ENCODE peak calls at places on chromosomes 6 and 20, in seven cellular contexts. M, Q, F, P, V, T and O are unnamed samples.

GRCh38 chr20:18666803-18667460 is 79.1 kb downstream of the DTD1 start:
- DNase-seq in Q (no peak), T (no peak), P (no peak), F (no peak), M (no peak), V (no peak), O (no peak)

GRCh38 chr20:21077809-21078345 is 28.3 kb downstream of the LINC00237 start:
- DNase-seq in V (no peak), P (no peak), F (no peak), M (no peak), Q (no peak), T (no peak), O (no peak)

GRCh38 chr6:7463785-7464184 is 74.2 kb downstream of the RIOK1 start:
- DNase-seq in P (peak; percentile 34), T (no peak), F (no peak), Q (peak; percentile 52), M (peak; percentile 79), V (peak; percentile 68), O (no peak)

GRCh38 chr6:42690151-42690702 is 32.2 kb downstream of the PRPH2 start:
- DNase-seq in Q (peak; percentile 58), T (no peak), P (no peak), M (no peak), F (no peak), V (no peak), O (no peak)

GRCh38 chr6:28867078-28867414 is 56.7 kb downstream of the TRIM27 start:
- DNase-seq in Q (peak; percentile 3), P (peak; percentile 33), T (no peak), M (peak; percentile 16), V (no peak), F (no peak), O (no peak)

GRCh38 chr6:32070814-32071466 is 32.7 kb downstream of the CYP21A2 start:
- DNase-seq in M (no peak), F (no peak), P (no peak), Q (no peak), V (no peak), T (peak; percentile 60), O (peak; percentile 78)

GRCh38 chr20:62920039-62920645 is 6.2 kb downstream of the DIDO1 start:
- DNase-seq in T (no peak), M (no peak), F (no peak), P (no peak), Q (no peak), V (no peak), O (no peak)

GRCh38 chr6:56387621-56388413 is 140.4 kb upstream of the COL21A1 start:
- DNase-seq in P (no peak), Q (no peak), V (no peak), M (no peak), F (no peak), T (no peak), O (no peak)

GRCh38 chr20:35000922-35001595 is 45.4 kb downstream of the MYH7B start:
- DNase-seq in M (no peak), Q (no peak), V (no peak), F (no peak), P (no peak), T (no peak), O (no peak)

GRCh38 chr20:4110885-4111284 is 95.5 kb upstream of the RNF24 start:
- DNase-seq in P (no peak), V (no peak), T (no peak), F (no peak), M (no peak), Q (no peak), O (no peak)

GRCh38 chr6:5204340-5204739 is 56.4 kb downstream of the LYRM4 start:
- DNase-seq in F (no peak), T (no peak), V (no peak), M (no peak), Q (no peak), P (no peak), O (no peak)

GRCh38 chr20:61560361-61560853 is 308.3 kb downstream of the CDH4 start:
- DNase-seq in P (peak; percentile 2), T (no peak), M (no peak), F (no peak), Q (peak; percentile 42), V (peak; percentile 42), O (no peak)

GRCh38 chr6:84665392-84665791 is 99.0 kb downstream of the TBX18 start:
- DNase-seq in F (no peak), V (no peak), M (no peak), Q (peak; percentile 35), T (no peak), P (peak; percentile 37), O (no peak)

GRCh38 chr6:87754828-87755227 is 52.8 kb upstream of the AKIRIN2 start:
- DNase-seq in T (no peak), P (no peak), M (no peak), Q (no peak), F (no peak), V (no peak), O (no peak)

GRCh38 chr6:87757792-87758191 is 55.8 kb upstream of the AKIRIN2 start:
- DNase-seq in F (no peak), P (no peak), V (no peak), T (no peak), M (no peak), Q (no peak), O (no peak)

GRCh38 chr6:87753131-87753685 is 51.2 kb upstream of the AKIRIN2 start:
- DNase-seq in V (no peak), P (no peak), M (no peak), F (no peak), Q (no peak), T (no peak), O (no peak)

GRCh38 chr6:87756858-87757257 is 54.8 kb upstream of the AKIRIN2 start:
- DNase-seq in V (peak; percentile 9), Q (peak; percentile 83), P (peak; percentile 87), T (no peak), F (no peak), M (no peak), O (no peak)

GRCh38 chr6:87755697-87756671 is 54.0 kb upstream of the AKIRIN2 start:
- DNase-seq in V (no peak), F (no peak), T (no peak), Q (peak; percentile 17), M (no peak), P (peak; percentile 61), O (no peak)
- H3K27ac ChIP-seq in V (peak overlapping the region; percentile 52), F (no peak overlapping the region), T (peak overlapping the region; percentile 4), Q (peak overlapping the region; percentile 30), M (no peak overlapping the region), P (no peak overlapping the region), O (no peak overlapping the region)

GRCh38 chr20:47359533-47360206 is 3.2 kb upstream of the ZMYND8 start:
- DNase-seq in T (peak; percentile 21), P (no peak), M (no peak), F (no peak), V (no peak), Q (no peak), O (no peak)

GRCh38 chr20:47360207-47360488 is 3.6 kb upstream of the ZMYND8 start:
- DNase-seq in M (no peak), Q (peak; percentile 64), V (peak; percentile 96), T (peak; percentile 29), F (peak; percentile 90), P (peak; percentile 91), O (peak; percentile 85)

GRCh38 chr20:47361268-47361665 is 4.8 kb upstream of the ZMYND8 start:
- DNase-seq in F (no peak), T (no peak), M (no peak), Q (no peak), V (no peak), P (no peak), O (no peak)

GRCh38 chr20:47358672-47359532 is 2.4 kb upstream of the ZMYND8 start:
- DNase-seq in V (peak; percentile 97), P (peak; percentile 97), T (peak; percentile 84), F (peak; percentile 95), M (peak; percentile 85), Q (peak; percentile 90), O (peak; percentile 60)

GRCh38 chr20:47360489-47361267 is 4.2 kb upstream of the ZMYND8 start:
- DNase-seq in T (peak; percentile 91), F (peak; percentile 85), M (peak; percentile 94), P (peak; percentile 97), V (peak; percentile 94), Q (peak; percentile 98), O (peak; percentile 72)
- TF ChIP-seq CTCF in T (no peak), F (no peak), M (no peak), P (no peak), V (no peak), Q (no peak), O (no peak)

DNA sequence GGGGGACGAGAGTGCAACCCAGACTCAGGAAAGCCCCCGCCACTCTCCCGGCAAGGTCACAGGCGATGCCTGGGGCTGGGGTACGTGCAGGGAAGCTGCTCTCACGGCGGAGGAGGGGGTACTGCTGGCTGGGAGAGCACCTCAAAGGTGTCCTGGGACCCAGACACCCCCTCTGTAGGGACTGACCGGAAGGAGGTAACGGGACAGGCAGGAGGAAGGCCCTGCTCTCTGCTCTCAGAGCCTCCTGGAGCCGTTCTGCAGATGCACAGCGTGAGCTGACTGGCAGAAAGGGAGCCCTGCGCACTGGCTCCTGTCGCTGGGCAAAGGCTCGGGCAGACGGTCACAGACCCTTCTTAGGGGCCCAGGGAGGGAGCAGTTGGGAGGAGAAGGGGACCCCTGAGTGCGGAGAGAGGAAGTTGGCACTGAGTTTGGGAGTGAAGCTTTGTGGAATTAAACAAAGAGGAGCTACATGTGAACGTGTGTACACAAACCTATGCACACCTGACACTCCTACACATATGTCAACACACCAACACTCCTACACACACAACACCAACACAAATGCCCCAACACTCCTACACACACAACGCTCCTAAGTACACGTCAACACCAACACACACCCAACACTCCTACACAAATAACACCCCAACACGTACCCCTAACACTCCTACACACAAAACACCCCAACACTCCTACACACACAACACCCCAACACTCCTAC is 39.7 kb upstream of the ZBP1 start:
- DNase-seq in V (no peak), M (no peak), Q (no peak), T (no peak), P (no peak), F (peak; percentile 3), O (peak; percentile 55)
- H3K4me3 ChIP-seq in V (no peak overlapping the region), M (no peak overlapping the region), Q (no peak overlapping the region), T (no peak overlapping the region), P (no peak overlapping the region), F (no peak overlapping the region), O (no peak overlapping the region)

GRCh38 chr20:13220194-13220856 is 749 bp upstream of the ISM1 start:
- DNase-seq in Q (peak; percentile 3), V (peak; percentile 65), F (peak; percentile 20), M (peak; percentile 76), P (peak; percentile 38), T (peak; percentile 53), O (no peak)

GRCh38 chr20:13222319-13222716 is 1.2 kb downstream of the ISM1 start:
- DNase-seq in V (no peak), F (no peak), M (peak; percentile 10), Q (no peak), T (no peak), P (no peak), O (no peak)

GRCh38 chr20:13221673-13222318 is 722 bp downstream of the ISM1 start:
- DNase-seq in M (peak; percentile 92), P (peak; percentile 74), T (no peak), V (peak; percentile 73), Q (peak; percentile 43), F (peak; percentile 29), O (peak; percentile 77)

GRCh38 chr20:13220857-13221297 is at the start of gene ISM1:
- DNase-seq in M (peak; percentile 60), V (peak; percentile 32), Q (no peak), P (peak; percentile 9), F (no peak), T (no peak), O (peak; percentile 66)

DNA sequence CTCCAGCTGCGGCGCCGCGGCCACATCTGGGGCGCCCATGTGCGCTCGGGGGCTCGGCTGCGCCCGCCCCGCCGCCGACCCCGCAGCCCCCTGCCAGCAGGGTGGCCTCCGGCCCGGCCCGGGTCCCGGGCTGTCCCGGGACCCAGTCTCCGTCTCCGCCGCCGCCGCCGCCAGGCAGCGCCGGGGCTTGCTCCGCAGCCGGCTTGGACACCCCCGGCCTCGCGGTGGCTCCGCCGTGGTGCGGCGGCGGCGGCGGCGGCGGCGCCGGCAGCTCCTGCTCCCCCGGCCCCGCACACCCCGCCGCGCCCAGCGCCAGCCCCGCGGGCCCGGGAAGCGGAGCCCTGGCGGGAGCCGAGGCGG is 219 bp downstream of the ISM1 start:
- DNase-seq in T (no peak), P (no peak), V (no peak), M (no peak), Q (no peak), F (no peak), O (no peak)
- H3K27ac ChIP-seq in T (no peak overlapping the region), P (no peak overlapping the region), V (peak overlapping the region; percentile 89), M (no peak overlapping the region), Q (no peak overlapping the region), F (no peak overlapping the region), O (no peak overlapping the region)